ENCODE peak calls at places on chromosomes 6 and 20, in four cellular contexts. V, O, U and H are unnamed samples.

GRCh38 chr6:49969588-49969987 is at the start of gene DEFB113:
- DNase-seq in V (no peak), O (no peak), U (no peak), H (no peak)

GRCh38 chr6:2684059-2684749 is 66.5 kb downstream of the MYLK4 start:
- DNase-seq in V (no peak), O (no peak), U (no peak), H (peak; percentile 86)

GRCh38 chr6:121548146-121548545 is 112.7 kb downstream of the GJA1 start:
- DNase-seq in V (no peak), O (no peak), U (no peak), H (no peak)

GRCh38 chr6:36224918-36225461 is 28.4 kb downstream of the BRPF3 start:
- DNase-seq in V (peak; percentile 33), O (peak; percentile 93), U (no peak), H (no peak)

GRCh38 chr6:100203391-100203790 is 209.4 kb upstream of the MCHR2 start:
- DNase-seq in V (no peak), O (no peak), U (no peak), H (peak; percentile 53)

GRCh38 chr6:127147576-127147975 is 29.1 kb downstream of the RSPO3 start:
- DNase-seq in V (no peak), O (no peak), U (no peak), H (no peak)

GRCh38 chr6:134398453-134398852 is 80.5 kb upstream of the SGK1 start:
- DNase-seq in V (no peak), O (no peak), U (peak; percentile 53), H (no peak)

GRCh38 chr20:52313335-52313963 is 121.9 kb upstream of the ZFP64 start:
- DNase-seq in V (peak; percentile 52), O (no peak), U (no peak), H (peak; percentile 7)

GRCh38 chr6:83633149-83633548 is 75.8 kb downstream of the SNAP91 start:
- DNase-seq in V (no peak), O (no peak), U (peak; percentile 15), H (no peak)

GRCh38 chr6:118469468-118469867 is 78.6 kb upstream of the PLN start:
- DNase-seq in V (no peak), O (no peak), U (no peak), H (no peak)

GRCh38 chr6:161583561-161583960 is 309.7 kb upstream of the AGPAT4 start:
- DNase-seq in V (no peak), O (no peak), U (no peak), H (no peak)

GRCh38 chr20:38190936-38191371 is 25.9 kb upstream of the TGM2 start:
- DNase-seq in V (peak; percentile 80), O (no peak), U (no peak), H (no peak)

GRCh38 chr6:7402746-7403145 is 13.1 kb downstream of the RIOK1 start:
- DNase-seq in V (no peak), O (no peak), U (no peak), H (no peak)

GRCh38 chr6:157187182-157188093 is 135.9 kb downstream of the TMEM242 start:
- DNase-seq in V (no peak), O (no peak), U (no peak), H (no peak)

GRCh38 chr6:6661684-6662083 is 73.2 kb downstream of the LY86 start:
- DNase-seq in V (peak; percentile 36), O (no peak), U (no peak), H (no peak)

GRCh38 chr6:9647599-9647998 is 767.3 kb downstream of the TFAP2A start:
- DNase-seq in V (no peak), O (no peak), U (no peak), H (no peak)
- TF ChIP-seq ZBTB33 in V (no peak), O (no peak), U (no peak), H (no peak)

DNA sequence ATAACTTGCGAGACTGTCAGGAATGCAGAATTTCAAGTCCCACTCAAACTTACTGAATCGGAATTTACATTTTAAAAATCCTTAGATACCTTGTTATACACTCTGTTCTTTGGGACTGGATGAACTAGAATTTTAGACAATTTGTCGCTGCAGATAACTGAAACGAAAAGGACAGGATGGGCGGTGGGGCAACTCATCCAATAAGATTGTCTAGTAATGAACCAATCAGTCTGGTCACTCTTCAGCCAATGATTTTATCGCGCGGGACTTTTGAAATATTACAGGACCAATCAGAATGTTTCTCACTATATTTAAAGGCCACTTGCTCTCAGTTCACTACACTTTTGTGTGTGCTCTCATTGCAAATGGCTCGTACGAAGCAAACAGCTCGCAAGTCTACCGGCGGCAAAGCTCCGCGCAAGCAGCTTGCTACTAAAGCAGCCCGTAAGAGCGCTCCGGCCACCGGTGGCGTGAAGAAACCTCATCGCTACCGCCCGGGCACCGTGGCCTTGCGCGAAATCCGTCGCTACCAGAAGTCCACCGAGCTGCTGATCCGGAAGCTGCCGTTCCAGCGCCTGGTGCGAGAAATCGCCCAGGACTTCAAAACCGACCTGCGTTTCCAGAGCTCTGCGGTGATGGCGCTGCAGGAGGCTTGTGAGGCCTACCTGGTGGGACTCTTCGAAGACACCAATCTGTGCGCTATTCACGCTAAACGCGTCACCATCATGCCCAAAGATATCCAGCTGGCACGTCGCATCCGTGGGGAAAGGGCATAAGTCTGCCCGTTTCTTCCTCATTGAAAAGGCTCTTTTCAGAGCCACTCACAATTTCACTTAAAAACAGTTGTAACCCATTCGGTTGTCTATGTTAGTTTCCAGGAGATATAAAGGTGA is 41.9 kb upstream of the HFE start:
- DNase-seq in V (peak; percentile 77), O (no peak), U (peak; percentile 99), H (no peak)
- TF ChIP-seq ZBTB33 in V (peak; percentile 95), O (peak; percentile 78), U (no peak), H (no peak)

GRCh38 chr6:142845143-142845571 is 99.8 kb downstream of the HIVEP2 start:
- DNase-seq in V (no peak), O (no peak), U (no peak), H (no peak)

GRCh38 chr6:142846883-142847287 is 98.1 kb downstream of the HIVEP2 start:
- DNase-seq in V (no peak), O (no peak), U (no peak), H (no peak)

GRCh38 chr6:142845624-142846458 is 99.1 kb downstream of the HIVEP2 start:
- DNase-seq in V (peak; percentile 70), O (no peak), U (no peak), H (peak; percentile 74)

GRCh38 chr6:142848156-142848555 is 96.8 kb downstream of the HIVEP2 start:
- DNase-seq in V (no peak), O (no peak), U (no peak), H (no peak)

GRCh38 chr6:142846459-142846831 is 98.5 kb downstream of the HIVEP2 start:
- DNase-seq in V (no peak), O (no peak), U (no peak), H (no peak)
- TF ChIP-seq ZBTB33 in V (no peak), O (no peak), U (no peak), H (no peak)

GRCh38 chr20:36854343-36855240 is 21.3 kb upstream of the TLDC2 start:
- DNase-seq in V (no peak), O (peak; percentile 62), U (no peak), H (no peak)
- TF ChIP-seq ZBTB33 in V (no peak), O (no peak), U (no peak), H (no peak)

GRCh38 chr6:155196891-155197290 is 66.9 kb upstream of the CLDN20 start:
- DNase-seq in V (no peak), O (no peak), U (no peak), H (no peak)

GRCh38 chr6:155200012-155200411 is 63.8 kb upstream of the CLDN20 start:
- DNase-seq in V (no peak), O (no peak), U (no peak), H (no peak)

GRCh38 chr6:155197947-155198346 is 65.9 kb upstream of the CLDN20 start:
- DNase-seq in V (no peak), O (no peak), U (no peak), H (no peak)

GRCh38 chr6:155207223-155207622 is 56.6 kb upstream of the CLDN20 start:
- DNase-seq in V (no peak), O (no peak), U (no peak), H (no peak)

GRCh38 chr6:155201461-155202226 is 62.2 kb upstream of the CLDN20 start:
- DNase-seq in V (no peak), O (no peak), U (no peak), H (peak; percentile 28)
- TF ChIP-seq ZBTB33 in V (peak; percentile 56), O (no peak), U (no peak), H (no peak)

DNA sequence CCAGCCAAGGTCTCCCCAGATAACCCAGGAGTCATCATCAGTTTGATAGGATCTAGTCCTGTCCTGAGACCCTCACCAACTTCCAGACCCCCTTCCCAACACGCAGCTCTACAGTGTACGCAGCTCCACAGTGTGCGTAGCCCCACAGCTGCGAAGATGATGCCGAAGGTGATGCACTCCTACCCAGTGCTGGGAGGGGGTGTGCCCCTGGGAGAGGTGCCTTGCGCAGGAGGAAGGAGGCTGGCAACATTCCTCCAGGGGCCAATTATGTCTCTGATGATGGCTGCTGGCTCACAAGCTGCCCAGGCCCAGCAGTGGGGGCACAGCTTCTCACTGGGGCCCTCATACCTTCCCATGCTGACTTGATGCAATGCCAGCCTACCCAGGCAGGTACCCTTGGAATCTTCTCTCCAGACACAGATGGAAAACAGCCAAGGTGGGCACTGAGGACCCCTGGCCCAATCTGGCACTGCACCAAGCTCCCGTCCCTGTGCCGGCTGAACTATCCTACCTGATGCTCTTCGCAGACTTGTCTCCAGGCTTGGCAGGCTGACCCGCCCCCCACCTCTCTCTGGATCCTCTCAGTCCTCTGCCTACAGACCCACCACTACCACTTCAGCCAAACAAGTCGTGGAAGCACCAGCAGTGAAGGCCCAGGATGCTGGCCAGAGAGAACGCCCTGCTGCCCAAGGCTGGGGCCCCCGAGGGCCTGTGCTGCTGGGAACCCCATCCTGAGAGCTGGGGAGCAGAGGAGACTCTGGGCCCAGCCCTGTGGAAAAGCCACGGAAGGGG is 1.4 kb downstream of the ZNF512B start:
- DNase-seq in V (no peak), O (no peak), U (no peak), H (no peak)
- TF ChIP-seq ZBTB33 in V (no peak), O (no peak), U (no peak), H (no peak)

GRCh38 chr20:61757-62156 is 25.7 kb upstream of the DEFB125 start:
- DNase-seq in V (no peak), O (no peak), U (no peak), H (no peak)

GRCh38 chr20:62487-62886 is 25.0 kb upstream of the DEFB125 start:
- DNase-seq in V (no peak), O (no peak), U (no peak), H (no peak)

GRCh38 chr20:64026-64603 is 23.4 kb upstream of the DEFB125 start:
- DNase-seq in V (no peak), O (no peak), U (no peak), H (no peak)

GRCh38 chr20:61230-61629 is 26.2 kb upstream of the DEFB125 start:
- DNase-seq in V (no peak), O (no peak), U (no peak), H (no peak)

DNA sequence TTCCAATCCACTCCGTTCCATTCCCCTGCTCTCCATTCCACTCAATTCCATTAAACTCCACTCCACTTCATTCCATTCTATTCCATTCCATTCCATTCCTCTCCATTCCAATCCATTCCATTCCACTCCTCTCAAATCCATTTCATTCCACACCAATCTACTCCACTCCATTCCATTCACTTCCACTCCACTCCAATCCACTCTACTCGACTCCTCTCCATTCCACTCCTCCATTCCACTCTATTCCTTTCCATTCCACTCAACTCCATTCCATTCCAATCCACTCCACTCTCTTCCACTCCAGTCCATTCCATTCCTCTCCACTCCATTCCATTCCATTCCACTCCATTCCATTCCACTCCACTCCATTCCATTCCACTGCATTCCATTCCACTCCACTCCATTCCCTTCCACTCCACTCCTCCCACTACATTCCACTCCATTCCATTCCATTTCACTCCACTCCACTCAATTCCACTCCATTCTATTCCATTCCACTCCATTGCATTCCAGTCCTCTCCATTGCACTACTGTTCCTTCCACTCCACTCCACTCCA is 22.6 kb upstream of the DEFB125 start:
- DNase-seq in V (no peak), O (no peak), U (no peak), H (no peak)
- TF ChIP-seq ZBTB33 in V (no peak), O (no peak), U (no peak), H (no peak)

GRCh38 chr6:124913056-124913455 is 49.2 kb upstream of the RNF217 start:
- DNase-seq in V (no peak), O (no peak), U (no peak), H (no peak)
- TF ChIP-seq ZBTB33 in V (no peak), O (no peak), U (no peak), H (no peak)